ENCODE peak calls at places on chromosomes 11 and 22, in nine cellular contexts. One of them, this sample, is unnamed.

GRCh38 chr11:12287374-12288211 is 89.8 kb upstream of the PARVA start:
- DNase-seq in NCI-H345: no peak
- DNase-seq in effector memory CD4-positive, alpha-beta T cell: no peak
- DNase-seq in stimulated activated naive B cell treated with anti-CD40 and anti-IgM and Interleukin-4, amounts not matched to agents 10 μg/mL and 1 μg/mL and 100 μg/mL, for 72 hours: no peak
- DNase-seq in COR-L47: peak
- DNase-seq in kidney: peak
- DNase-seq in GM18507: no peak
- DNase-seq in brain pericyte: peak
- DNase-seq in fibroblast of pulmonary artery: peak
- DNase-seq in this sample: peak

GRCh38 chr22:31739795-31740201 is 10.1 kb downstream of the PRR14L start:
- DNase-seq in NCI-H345: no peak
- DNase-seq in effector memory CD4-positive, alpha-beta T cell: no peak
- DNase-seq in stimulated activated naive B cell treated with anti-CD40 and anti-IgM and Interleukin-4, amounts not matched to agents 10 μg/mL and 1 μg/mL and 100 μg/mL, for 72 hours: no peak
- DNase-seq in COR-L47: no peak
- DNase-seq in kidney: no peak
- DNase-seq in GM18507: no peak
- DNase-seq in brain pericyte: no peak
- DNase-seq in fibroblast of pulmonary artery: no peak
- DNase-seq in this sample: no peak

GRCh38 chr11:20060647-20061205 is 99.5 kb downstream of the DBX1 start:
- DNase-seq in NCI-H345: no peak
- DNase-seq in effector memory CD4-positive, alpha-beta T cell: no peak
- DNase-seq in stimulated activated naive B cell treated with anti-CD40 and anti-IgM and Interleukin-4, amounts not matched to agents 10 μg/mL and 1 μg/mL and 100 μg/mL, for 72 hours: no peak
- DNase-seq in COR-L47: no peak
- DNase-seq in kidney: no peak
- DNase-seq in GM18507: no peak
- DNase-seq in brain pericyte: no peak
- DNase-seq in fibroblast of pulmonary artery: no peak
- DNase-seq in this sample: no peak

GRCh38 chr22:33896801-33897620 is 23.3 kb downstream of the LARGE1 start:
- DNase-seq in NCI-H345: no peak
- DNase-seq in effector memory CD4-positive, alpha-beta T cell: no peak
- DNase-seq in stimulated activated naive B cell treated with anti-CD40 and anti-IgM and Interleukin-4, amounts not matched to agents 10 μg/mL and 1 μg/mL and 100 μg/mL, for 72 hours: no peak
- DNase-seq in COR-L47: no peak
- DNase-seq in kidney: no peak
- DNase-seq in GM18507: no peak
- DNase-seq in brain pericyte: no peak
- DNase-seq in fibroblast of pulmonary artery: peak
- DNase-seq in this sample: no peak

GRCh38 chr11:111665779-111666178 is 63.5 kb downstream of the SIK2 start:
- DNase-seq in NCI-H345: no peak
- DNase-seq in effector memory CD4-positive, alpha-beta T cell: no peak
- DNase-seq in stimulated activated naive B cell treated with anti-CD40 and anti-IgM and Interleukin-4, amounts not matched to agents 10 μg/mL and 1 μg/mL and 100 μg/mL, for 72 hours: no peak
- DNase-seq in COR-L47: no peak
- DNase-seq in kidney: no peak
- DNase-seq in GM18507: no peak
- DNase-seq in brain pericyte: peak
- DNase-seq in fibroblast of pulmonary artery: peak
- DNase-seq in this sample: peak

GRCh38 chr11:131770801-131771200 is 400.4 kb downstream of the NTM start:
- DNase-seq in NCI-H345: no peak
- DNase-seq in effector memory CD4-positive, alpha-beta T cell: no peak
- DNase-seq in stimulated activated naive B cell treated with anti-CD40 and anti-IgM and Interleukin-4, amounts not matched to agents 10 μg/mL and 1 μg/mL and 100 μg/mL, for 72 hours: no peak
- DNase-seq in COR-L47: no peak
- DNase-seq in kidney: no peak
- DNase-seq in GM18507: no peak
- DNase-seq in brain pericyte: no peak
- DNase-seq in fibroblast of pulmonary artery: peak
- DNase-seq in this sample: no peak

GRCh38 chr22:37062366-37062655 is 10.8 kb downstream of the KCTD17 start:
- DNase-seq in NCI-H345: no peak
- DNase-seq in effector memory CD4-positive, alpha-beta T cell: no peak
- DNase-seq in stimulated activated naive B cell treated with anti-CD40 and anti-IgM and Interleukin-4, amounts not matched to agents 10 μg/mL and 1 μg/mL and 100 μg/mL, for 72 hours: no peak
- DNase-seq in COR-L47: no peak
- DNase-seq in kidney: no peak
- DNase-seq in GM18507: no peak
- DNase-seq in brain pericyte: no peak
- DNase-seq in fibroblast of pulmonary artery: no peak
- DNase-seq in this sample: no peak

GRCh38 chr11:1017269-1018005 is 19.1 kb downstream of the MUC6 start:
- DNase-seq in NCI-H345: no peak
- DNase-seq in effector memory CD4-positive, alpha-beta T cell: no peak
- DNase-seq in stimulated activated naive B cell treated with anti-CD40 and anti-IgM and Interleukin-4, amounts not matched to agents 10 μg/mL and 1 μg/mL and 100 μg/mL, for 72 hours: no peak
- DNase-seq in COR-L47: no peak
- DNase-seq in kidney: no peak
- DNase-seq in GM18507: no peak
- DNase-seq in brain pericyte: no peak
- DNase-seq in fibroblast of pulmonary artery: no peak
- DNase-seq in this sample: no peak

GRCh38 chr11:35964846-35965245 is 21.0 kb downstream of the LDLRAD3 start:
- DNase-seq in NCI-H345: no peak
- DNase-seq in effector memory CD4-positive, alpha-beta T cell: no peak
- DNase-seq in stimulated activated naive B cell treated with anti-CD40 and anti-IgM and Interleukin-4, amounts not matched to agents 10 μg/mL and 1 μg/mL and 100 μg/mL, for 72 hours: no peak
- DNase-seq in COR-L47: no peak
- DNase-seq in kidney: no peak
- DNase-seq in GM18507: no peak
- DNase-seq in brain pericyte: no peak
- DNase-seq in fibroblast of pulmonary artery: no peak
- DNase-seq in this sample: no peak

GRCh38 chr22:33674357-33674756 is 245.9 kb downstream of the LARGE1 start:
- DNase-seq in NCI-H345: no peak
- DNase-seq in effector memory CD4-positive, alpha-beta T cell: no peak
- DNase-seq in stimulated activated naive B cell treated with anti-CD40 and anti-IgM and Interleukin-4, amounts not matched to agents 10 μg/mL and 1 μg/mL and 100 μg/mL, for 72 hours: no peak
- DNase-seq in COR-L47: no peak
- DNase-seq in kidney: no peak
- DNase-seq in GM18507: no peak
- DNase-seq in brain pericyte: no peak
- DNase-seq in fibroblast of pulmonary artery: no peak
- DNase-seq in this sample: no peak

GRCh38 chr22:28710889-28711285 is 30.7 kb downstream of the CHEK2 start:
- DNase-seq in NCI-H345: no peak
- DNase-seq in effector memory CD4-positive, alpha-beta T cell: no peak
- DNase-seq in stimulated activated naive B cell treated with anti-CD40 and anti-IgM and Interleukin-4, amounts not matched to agents 10 μg/mL and 1 μg/mL and 100 μg/mL, for 72 hours: no peak
- DNase-seq in COR-L47: no peak
- DNase-seq in kidney: no peak
- DNase-seq in GM18507: no peak
- DNase-seq in brain pericyte: no peak
- DNase-seq in fibroblast of pulmonary artery: peak
- DNase-seq in this sample: no peak

GRCh38 chr11:124892750-124893454 is 4.8 kb downstream of the ROBO4 start:
- DNase-seq in NCI-H345: no peak
- DNase-seq in effector memory CD4-positive, alpha-beta T cell: no peak
- DNase-seq in stimulated activated naive B cell treated with anti-CD40 and anti-IgM and Interleukin-4, amounts not matched to agents 10 μg/mL and 1 μg/mL and 100 μg/mL, for 72 hours: no peak
- DNase-seq in COR-L47: no peak
- DNase-seq in kidney: no peak
- DNase-seq in GM18507: no peak
- DNase-seq in brain pericyte: no peak
- DNase-seq in fibroblast of pulmonary artery: peak
- DNase-seq in this sample: no peak

GRCh38 chr22:28547132-28547842 is 132.4 kb downstream of the TTC28 start:
- DNase-seq in NCI-H345: no peak
- DNase-seq in effector memory CD4-positive, alpha-beta T cell: no peak
- DNase-seq in stimulated activated naive B cell treated with anti-CD40 and anti-IgM and Interleukin-4, amounts not matched to agents 10 μg/mL and 1 μg/mL and 100 μg/mL, for 72 hours: no peak
- DNase-seq in COR-L47: no peak
- DNase-seq in kidney: no peak
- DNase-seq in GM18507: no peak
- DNase-seq in brain pericyte: no peak
- DNase-seq in fibroblast of pulmonary artery: peak
- DNase-seq in this sample: no peak

GRCh38 chr11:73996161-73996747 is 12.6 kb downstream of the UCP3 start:
- DNase-seq in NCI-H345: peak
- DNase-seq in effector memory CD4-positive, alpha-beta T cell: no peak
- DNase-seq in stimulated activated naive B cell treated with anti-CD40 and anti-IgM and Interleukin-4, amounts not matched to agents 10 μg/mL and 1 μg/mL and 100 μg/mL, for 72 hours: no peak
- DNase-seq in COR-L47: no peak
- DNase-seq in kidney: peak
- DNase-seq in GM18507: no peak
- DNase-seq in brain pericyte: no peak
- DNase-seq in fibroblast of pulmonary artery: no peak
- DNase-seq in this sample: no peak

GRCh38 chr11:123216249-123216648 is 21.2 kb upstream of the CLMP start:
- DNase-seq in NCI-H345: no peak
- DNase-seq in effector memory CD4-positive, alpha-beta T cell: no peak
- DNase-seq in stimulated activated naive B cell treated with anti-CD40 and anti-IgM and Interleukin-4, amounts not matched to agents 10 μg/mL and 1 μg/mL and 100 μg/mL, for 72 hours: no peak
- DNase-seq in COR-L47: no peak
- DNase-seq in kidney: no peak
- DNase-seq in GM18507: no peak
- DNase-seq in brain pericyte: no peak
- DNase-seq in fibroblast of pulmonary artery: no peak
- DNase-seq in this sample: no peak

GRCh38 chr11:95089620-95090542 is at the start of gene ENDOD1:
- DNase-seq in NCI-H345: peak
- DNase-seq in effector memory CD4-positive, alpha-beta T cell: peak
- DNase-seq in stimulated activated naive B cell treated with anti-CD40 and anti-IgM and Interleukin-4, amounts not matched to agents 10 μg/mL and 1 μg/mL and 100 μg/mL, for 72 hours: peak
- DNase-seq in COR-L47: peak
- DNase-seq in kidney: peak
- DNase-seq in GM18507: peak
- DNase-seq in brain pericyte: no peak
- DNase-seq in fibroblast of pulmonary artery: peak
- DNase-seq in this sample: peak

GRCh38 chr22:20094158-20094807 is 14.2 kb downstream of the DGCR8 start:
- DNase-seq in NCI-H345: no peak
- DNase-seq in effector memory CD4-positive, alpha-beta T cell: no peak
- DNase-seq in stimulated activated naive B cell treated with anti-CD40 and anti-IgM and Interleukin-4, amounts not matched to agents 10 μg/mL and 1 μg/mL and 100 μg/mL, for 72 hours: no peak
- DNase-seq in COR-L47: no peak
- DNase-seq in kidney: peak
- DNase-seq in GM18507: no peak
- DNase-seq in brain pericyte: no peak
- DNase-seq in fibroblast of pulmonary artery: no peak
- DNase-seq in this sample: no peak

GRCh38 chr11:62540804-62541671 is 5.6 kb downstream of the AHNAK start:
- DNase-seq in NCI-H345: no peak
- DNase-seq in effector memory CD4-positive, alpha-beta T cell: no peak
- DNase-seq in stimulated activated naive B cell treated with anti-CD40 and anti-IgM and Interleukin-4, amounts not matched to agents 10 μg/mL and 1 μg/mL and 100 μg/mL, for 72 hours: peak
- DNase-seq in COR-L47: no peak
- DNase-seq in kidney: no peak
- DNase-seq in GM18507: no peak
- DNase-seq in brain pericyte: no peak
- DNase-seq in fibroblast of pulmonary artery: no peak
- DNase-seq in this sample: no peak

GRCh38 chr11:86940122-86940777 is 14.9 kb downstream of the FZD4 start:
- DNase-seq in NCI-H345: no peak
- DNase-seq in effector memory CD4-positive, alpha-beta T cell: no peak
- DNase-seq in stimulated activated naive B cell treated with anti-CD40 and anti-IgM and Interleukin-4, amounts not matched to agents 10 μg/mL and 1 μg/mL and 100 μg/mL, for 72 hours: no peak
- DNase-seq in COR-L47: no peak
- DNase-seq in kidney: no peak
- DNase-seq in GM18507: no peak
- DNase-seq in brain pericyte: no peak
- DNase-seq in fibroblast of pulmonary artery: peak
- DNase-seq in this sample: no peak

GRCh38 chr22:36185828-36186624 is 15.6 kb downstream of the APOL4 start:
- DNase-seq in NCI-H345: no peak
- DNase-seq in effector memory CD4-positive, alpha-beta T cell: no peak
- DNase-seq in stimulated activated naive B cell treated with anti-CD40 and anti-IgM and Interleukin-4, amounts not matched to agents 10 μg/mL and 1 μg/mL and 100 μg/mL, for 72 hours: no peak
- DNase-seq in COR-L47: no peak
- DNase-seq in kidney: no peak
- DNase-seq in GM18507: no peak
- DNase-seq in brain pericyte: no peak
- DNase-seq in fibroblast of pulmonary artery: no peak
- DNase-seq in this sample: no peak

GRCh38 chr22:50169181-50169759 is 1.3 kb upstream of the PANX2 start:
- DNase-seq in NCI-H345: no peak
- DNase-seq in effector memory CD4-positive, alpha-beta T cell: no peak
- DNase-seq in stimulated activated naive B cell treated with anti-CD40 and anti-IgM and Interleukin-4, amounts not matched to agents 10 μg/mL and 1 μg/mL and 100 μg/mL, for 72 hours: no peak
- DNase-seq in COR-L47: no peak
- DNase-seq in kidney: peak
- DNase-seq in GM18507: no peak
- DNase-seq in brain pericyte: no peak
- DNase-seq in fibroblast of pulmonary artery: no peak
- DNase-seq in this sample: no peak

GRCh38 chr11:69922015-69922595 is 102.9 kb upstream of the FGF3 start:
- DNase-seq in NCI-H345: no peak
- DNase-seq in effector memory CD4-positive, alpha-beta T cell: no peak
- DNase-seq in stimulated activated naive B cell treated with anti-CD40 and anti-IgM and Interleukin-4, amounts not matched to agents 10 μg/mL and 1 μg/mL and 100 μg/mL, for 72 hours: no peak
- DNase-seq in COR-L47: no peak
- DNase-seq in kidney: peak
- DNase-seq in GM18507: no peak
- DNase-seq in brain pericyte: no peak
- DNase-seq in fibroblast of pulmonary artery: no peak
- DNase-seq in this sample: no peak

GRCh38 chr22:45503071-45503815 is 560 bp downstream of the FBLN1 start:
- DNase-seq in NCI-H345: no peak
- DNase-seq in effector memory CD4-positive, alpha-beta T cell: no peak
- DNase-seq in stimulated activated naive B cell treated with anti-CD40 and anti-IgM and Interleukin-4, amounts not matched to agents 10 μg/mL and 1 μg/mL and 100 μg/mL, for 72 hours: no peak
- DNase-seq in COR-L47: no peak
- DNase-seq in kidney: peak
- DNase-seq in GM18507: no peak
- DNase-seq in brain pericyte: no peak
- DNase-seq in fibroblast of pulmonary artery: no peak
- DNase-seq in this sample: no peak

GRCh38 chr22:35987487-35987886 is 41.1 kb downstream of the RBFOX2 start:
- DNase-seq in NCI-H345: no peak
- DNase-seq in effector memory CD4-positive, alpha-beta T cell: no peak
- DNase-seq in stimulated activated naive B cell treated with anti-CD40 and anti-IgM and Interleukin-4, amounts not matched to agents 10 μg/mL and 1 μg/mL and 100 μg/mL, for 72 hours: no peak
- DNase-seq in COR-L47: no peak
- DNase-seq in kidney: no peak
- DNase-seq in GM18507: no peak
- DNase-seq in brain pericyte: no peak
- DNase-seq in fibroblast of pulmonary artery: peak
- DNase-seq in this sample: no peak

GRCh38 chr22:46041642-46042041 is 64.7 kb upstream of the WNT7B start:
- DNase-seq in NCI-H345: no peak
- DNase-seq in effector memory CD4-positive, alpha-beta T cell: no peak
- DNase-seq in stimulated activated naive B cell treated with anti-CD40 and anti-IgM and Interleukin-4, amounts not matched to agents 10 μg/mL and 1 μg/mL and 100 μg/mL, for 72 hours: no peak
- DNase-seq in COR-L47: peak
- DNase-seq in kidney: peak
- DNase-seq in GM18507: no peak
- DNase-seq in brain pericyte: no peak
- DNase-seq in fibroblast of pulmonary artery: no peak
- DNase-seq in this sample: no peak

GRCh38 chr11:59647245-59647965 is 21.4 kb downstream of the PATL1 start:
- DNase-seq in NCI-H345: no peak
- DNase-seq in effector memory CD4-positive, alpha-beta T cell: no peak
- DNase-seq in stimulated activated naive B cell treated with anti-CD40 and anti-IgM and Interleukin-4, amounts not matched to agents 10 μg/mL and 1 μg/mL and 100 μg/mL, for 72 hours: no peak
- DNase-seq in COR-L47: no peak
- DNase-seq in kidney: no peak
- DNase-seq in GM18507: no peak
- DNase-seq in brain pericyte: no peak
- DNase-seq in fibroblast of pulmonary artery: no peak
- DNase-seq in this sample: no peak

GRCh38 chr11:64090811-64091516 is 55.2 kb downstream of the FLRT1 start:
- DNase-seq in NCI-H345: peak
- DNase-seq in effector memory CD4-positive, alpha-beta T cell: no peak
- DNase-seq in stimulated activated naive B cell treated with anti-CD40 and anti-IgM and Interleukin-4, amounts not matched to agents 10 μg/mL and 1 μg/mL and 100 μg/mL, for 72 hours: no peak
- DNase-seq in COR-L47: no peak
- DNase-seq in kidney: no peak
- DNase-seq in GM18507: no peak
- DNase-seq in brain pericyte: no peak
- DNase-seq in fibroblast of pulmonary artery: peak
- DNase-seq in this sample: no peak

GRCh38 chr11:62656801-62657429 is 3.8 kb upstream of the INTS5 start:
- DNase-seq in NCI-H345: no peak
- DNase-seq in effector memory CD4-positive, alpha-beta T cell: no peak
- DNase-seq in stimulated activated naive B cell treated with anti-CD40 and anti-IgM and Interleukin-4, amounts not matched to agents 10 μg/mL and 1 μg/mL and 100 μg/mL, for 72 hours: no peak
- DNase-seq in COR-L47: no peak
- DNase-seq in kidney: no peak
- DNase-seq in GM18507: no peak
- DNase-seq in brain pericyte: no peak
- DNase-seq in fibroblast of pulmonary artery: peak
- DNase-seq in this sample: no peak

GRCh38 chr22:46373166-46373565 is 37.7 kb downstream of the TRMU start:
- DNase-seq in NCI-H345: peak
- DNase-seq in effector memory CD4-positive, alpha-beta T cell: no peak
- DNase-seq in stimulated activated naive B cell treated with anti-CD40 and anti-IgM and Interleukin-4, amounts not matched to agents 10 μg/mL and 1 μg/mL and 100 μg/mL, for 72 hours: no peak
- DNase-seq in COR-L47: peak
- DNase-seq in kidney: no peak
- DNase-seq in GM18507: no peak
- DNase-seq in brain pericyte: no peak
- DNase-seq in fibroblast of pulmonary artery: no peak
- DNase-seq in this sample: no peak

GRCh38 chr11:83612891-83613766 is 327.0 kb upstream of the CCDC90B start:
- DNase-seq in NCI-H345: peak
- DNase-seq in effector memory CD4-positive, alpha-beta T cell: no peak
- DNase-seq in stimulated activated naive B cell treated with anti-CD40 and anti-IgM and Interleukin-4, amounts not matched to agents 10 μg/mL and 1 μg/mL and 100 μg/mL, for 72 hours: no peak
- DNase-seq in COR-L47: no peak
- DNase-seq in kidney: no peak
- DNase-seq in GM18507: peak
- DNase-seq in brain pericyte: no peak
- DNase-seq in fibroblast of pulmonary artery: no peak
- DNase-seq in this sample: no peak

GRCh38 chr11:39365809-39366436 is 2093.5 kb downstream of the LRRC4C start:
- DNase-seq in NCI-H345: peak
- DNase-seq in effector memory CD4-positive, alpha-beta T cell: no peak
- DNase-seq in stimulated activated naive B cell treated with anti-CD40 and anti-IgM and Interleukin-4, amounts not matched to agents 10 μg/mL and 1 μg/mL and 100 μg/mL, for 72 hours: no peak
- DNase-seq in COR-L47: no peak
- DNase-seq in kidney: no peak
- DNase-seq in GM18507: no peak
- DNase-seq in brain pericyte: no peak
- DNase-seq in fibroblast of pulmonary artery: peak
- DNase-seq in this sample: peak

This sample was measured in ACHN.